ENCODE peak calls at places on chromosomes 2 and 18, in eight cellular contexts. A, Z, Y, Q, X, W, R and V are unnamed samples.

GRCh38 chr18:76977681-76978234 is 154.8 kb downstream of the MBP start:
- DNase-seq in A (no peak), Z (no peak), Y (no peak), Q (no peak), X (no peak), W (no peak), R (no peak), V (no peak)

GRCh38 chr2:208352644-208353567 is 53.7 kb upstream of the PTH2R start:
- DNase-seq in A (no peak), Z (no peak), Y (no peak), Q (no peak), X (no peak), W (no peak), R (no peak), V (no peak)

GRCh38 chr2:29420484-29420883 is 305.3 kb downstream of the CLIP4 start:
- DNase-seq in A (no peak), Z (no peak), Y (no peak), Q (no peak), X (no peak), W (no peak), R (no peak), V (no peak)

GRCh38 chr18:72799106-72799505 is 68.7 kb downstream of the NETO1 start:
- DNase-seq in A (no peak), Z (no peak), Y (no peak), Q (peak), X (peak), W (no peak), R (no peak), V (no peak)

GRCh38 chr2:152925540-152926448 is 207.4 kb downstream of the ARL6IP6 start:
- DNase-seq in A (peak), Z (peak), Y (no peak), Q (peak), X (peak), W (peak), R (peak), V (peak)

GRCh38 chr2:216568563-216568962 is 64.7 kb upstream of the IGFBP2 start:
- DNase-seq in A (no peak), Z (no peak), Y (no peak), Q (no peak), X (no peak), W (no peak), R (no peak), V (no peak)

GRCh38 chr18:5068856-5069255 is 128.2 kb downstream of the AKAIN1 start:
- DNase-seq in A (no peak), Z (no peak), Y (no peak), Q (no peak), X (no peak), W (no peak), R (no peak), V (no peak)

GRCh38 chr2:17879137-17879912 is 858 bp downstream of the KCNS3 start:
- DNase-seq in A (peak), Z (peak), Y (peak), Q (peak), X (peak), W (no peak), R (peak), V (peak)

GRCh38 chr18:79200546-79201268 is 131.5 kb downstream of the ATP9B start:
- DNase-seq in A (peak), Z (peak), Y (peak), Q (no peak), X (peak), W (no peak), R (peak), V (no peak)

GRCh38 chr2:208509586-208509985 is 103.0 kb downstream of the PTH2R start:
- DNase-seq in A (no peak), Z (no peak), Y (no peak), Q (no peak), X (no peak), W (no peak), R (no peak), V (no peak)

GRCh38 chr2:101638817-101639605 is 58.5 kb upstream of the MAP4K4 start:
- DNase-seq in A (no peak), Z (no peak), Y (no peak), Q (no peak), X (no peak), W (no peak), R (no peak), V (no peak)

GRCh38 chr2:164903944-164904343 is 51.4 kb downstream of the SLC38A11 start:
- DNase-seq in A (no peak), Z (peak), Y (no peak), Q (no peak), X (no peak), W (no peak), R (peak), V (no peak)

GRCh38 chr2:198113316-198113715 is 308.9 kb downstream of the PLCL1 start:
- DNase-seq in A (no peak), Z (no peak), Y (no peak), Q (no peak), X (no peak), W (no peak), R (no peak), V (no peak)
- H3K9ac ChIP-seq in A (no peak), Z (no peak), Y (no peak), Q (no peak), X (no peak), W (no peak), R (no peak), V (no peak)

GRCh38 chr2:217834744-217835513 is 167.9 kb downstream of the TNS1 start:
- DNase-seq in A (no peak), Z (no peak), Y (no peak), Q (no peak), X (no peak), W (no peak), R (no peak), V (no peak)

GRCh38 chr2:217833439-217833838 is 169.4 kb downstream of the TNS1 start:
- DNase-seq in A (no peak), Z (no peak), Y (peak), Q (no peak), X (no peak), W (no peak), R (no peak), V (no peak)

GRCh38 chr2:217832987-217833386 is 169.8 kb downstream of the TNS1 start:
- DNase-seq in A (no peak), Z (no peak), Y (peak), Q (no peak), X (no peak), W (no peak), R (no peak), V (no peak)

GRCh38 chr2:217832115-217832514 is 170.7 kb downstream of the TNS1 start:
- DNase-seq in A (no peak), Z (no peak), Y (peak), Q (no peak), X (no peak), W (no peak), R (no peak), V (no peak)

DNA sequence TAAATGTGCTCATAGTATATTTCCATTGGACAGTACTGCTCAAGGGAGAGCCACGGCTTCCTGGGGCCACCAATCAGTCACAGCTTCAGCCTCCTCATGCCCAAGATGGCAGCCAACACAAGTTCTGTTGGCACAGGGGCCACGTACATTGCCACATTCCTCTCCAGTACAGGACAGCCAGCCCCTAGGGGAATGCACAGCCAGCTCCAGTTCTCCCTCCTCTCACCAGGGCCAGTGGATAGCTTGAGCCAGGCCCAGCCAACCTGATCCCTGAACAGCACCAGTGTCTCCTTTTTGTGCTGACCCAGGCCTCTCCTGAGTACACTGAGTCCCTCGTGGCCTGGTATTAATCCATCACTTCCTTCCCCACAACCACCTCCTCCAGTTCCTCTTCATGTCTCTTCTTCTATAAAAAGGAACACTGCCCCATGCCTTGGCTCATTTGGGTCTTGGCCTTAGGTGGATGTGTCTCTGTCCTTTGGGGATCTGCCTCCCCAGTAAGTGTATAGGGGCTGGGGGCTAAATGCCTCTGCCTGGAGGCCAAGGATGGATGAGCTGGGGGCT is 168.7 kb downstream of the TNS1 start:
- DNase-seq in A (no peak), Z (no peak), Y (peak), Q (no peak), X (no peak), W (no peak), R (no peak), V (no peak)
- H3K9ac ChIP-seq in A (no peak), Z (no peak), Y (no peak), Q (no peak), X (no peak), W (no peak), R (no peak), V (no peak)

DNA sequence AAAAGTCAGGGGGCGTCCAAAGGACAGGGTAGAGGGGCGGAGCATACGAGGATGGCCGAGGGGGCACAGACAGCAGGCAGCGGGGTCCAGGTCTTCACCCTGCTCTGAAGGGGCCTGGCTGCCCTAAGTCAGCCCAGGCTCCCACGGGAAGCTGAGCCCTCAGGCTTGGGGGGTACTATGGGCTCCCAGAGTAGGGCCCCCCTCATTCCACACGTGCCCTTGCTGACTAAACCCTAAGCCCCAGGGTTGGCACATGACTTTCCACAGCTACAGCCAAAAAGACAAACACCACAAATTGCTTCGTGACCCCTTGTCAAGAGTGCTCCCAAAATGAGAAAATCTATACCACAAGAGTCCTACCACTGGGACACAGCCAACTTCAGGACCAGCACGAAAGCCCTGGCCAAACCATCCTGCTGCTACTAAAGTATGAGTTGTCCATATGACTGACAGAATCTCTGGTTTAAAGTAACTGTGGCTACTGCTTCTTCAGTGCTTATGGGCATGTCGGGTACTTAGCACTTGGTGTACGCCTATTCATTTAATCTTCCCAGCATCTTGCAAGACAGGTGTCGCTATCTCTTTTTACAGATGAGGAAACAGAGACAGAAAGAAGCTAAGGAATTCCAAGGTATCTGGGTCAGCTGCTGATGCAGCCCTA is 203.6 kb upstream of the ID2 start:
- DNase-seq in A (no peak), Z (no peak), Y (no peak), Q (no peak), X (no peak), W (no peak), R (no peak), V (no peak)
- H3K9ac ChIP-seq in A (no peak), Z (no peak), Y (no peak), Q (no peak), X (no peak), W (peak), R (no peak), V (no peak)

GRCh38 chr18:70985948-70986347 is 697.1 kb downstream of the SOCS6 start:
- DNase-seq in A (no peak), Z (no peak), Y (no peak), Q (no peak), X (no peak), W (no peak), R (no peak), V (no peak)
- H3K9ac ChIP-seq in A (no peak), Z (no peak), Y (no peak), Q (no peak), X (no peak), W (no peak), R (no peak), V (no peak)

DNA sequence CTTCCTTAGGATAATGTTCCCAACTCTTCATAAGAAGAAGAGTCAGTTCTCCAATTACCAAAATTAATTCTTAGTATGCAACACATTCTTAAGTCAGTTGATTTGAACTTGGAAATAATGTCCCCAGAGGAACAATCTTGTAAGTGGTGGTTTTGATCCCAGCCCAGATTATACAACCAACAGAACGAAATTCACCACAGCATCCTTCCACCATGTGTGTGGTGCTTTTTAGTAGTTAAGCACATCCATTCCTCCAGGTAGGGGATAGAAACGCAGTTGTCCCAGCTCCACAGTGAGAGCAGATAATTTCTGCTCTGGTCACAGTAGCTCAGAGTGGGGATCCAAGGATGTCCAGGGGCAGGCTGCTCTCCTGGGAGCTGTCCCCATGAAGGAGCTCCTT is 161.7 kb upstream of the SLC39A10 start:
- DNase-seq in A (no peak), Z (no peak), Y (no peak), Q (no peak), X (no peak), W (no peak), R (no peak), V (no peak)
- H3K9ac ChIP-seq in A (no peak), Z (no peak), Y (no peak), Q (no peak), X (no peak), W (no peak), R (no peak), V (no peak)

DNA sequence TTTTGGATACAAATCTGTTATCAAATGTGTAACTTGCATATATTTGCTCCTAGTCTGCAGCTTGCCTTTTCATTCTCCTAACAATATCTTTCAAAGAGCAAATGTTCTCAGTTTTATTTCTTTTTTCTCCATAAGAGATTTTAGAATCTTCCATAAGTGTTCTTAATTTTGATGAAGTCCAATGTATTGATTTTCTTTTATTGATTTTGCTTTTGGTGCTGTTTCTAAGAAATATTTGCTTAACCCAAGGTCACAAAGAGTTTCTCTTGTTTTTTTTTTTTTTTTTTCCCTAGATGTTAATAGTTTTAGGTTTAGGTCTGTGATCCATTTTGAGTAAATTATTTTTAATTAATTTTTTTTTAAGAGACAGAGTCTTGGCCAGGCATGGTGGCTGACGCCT is 75.8 kb upstream of the SPRED2 start:
- DNase-seq in A (no peak), Z (no peak), Y (no peak), Q (no peak), X (no peak), W (no peak), R (no peak), V (no peak)
- H3K9ac ChIP-seq in A (no peak), Z (no peak), Y (no peak), Q (no peak), X (no peak), W (no peak), R (no peak), V (no peak)

GRCh38 chr2:237124820-237125219 is 39.1 kb downstream of the COPS8 start:
- DNase-seq in A (no peak), Z (no peak), Y (no peak), Q (no peak), X (no peak), W (no peak), R (no peak), V (no peak)

GRCh38 chr2:237118731-237119130 is 33.0 kb downstream of the COPS8 start:
- DNase-seq in A (no peak), Z (no peak), Y (no peak), Q (no peak), X (peak), W (no peak), R (no peak), V (no peak)

GRCh38 chr2:237120956-237121720 is 35.4 kb downstream of the COPS8 start:
- DNase-seq in A (no peak), Z (no peak), Y (no peak), Q (no peak), X (no peak), W (no peak), R (no peak), V (no peak)

GRCh38 chr2:237125967-237126366 is 40.3 kb downstream of the COPS8 start:
- DNase-seq in A (no peak), Z (no peak), Y (no peak), Q (no peak), X (no peak), W (no peak), R (no peak), V (no peak)

DNA sequence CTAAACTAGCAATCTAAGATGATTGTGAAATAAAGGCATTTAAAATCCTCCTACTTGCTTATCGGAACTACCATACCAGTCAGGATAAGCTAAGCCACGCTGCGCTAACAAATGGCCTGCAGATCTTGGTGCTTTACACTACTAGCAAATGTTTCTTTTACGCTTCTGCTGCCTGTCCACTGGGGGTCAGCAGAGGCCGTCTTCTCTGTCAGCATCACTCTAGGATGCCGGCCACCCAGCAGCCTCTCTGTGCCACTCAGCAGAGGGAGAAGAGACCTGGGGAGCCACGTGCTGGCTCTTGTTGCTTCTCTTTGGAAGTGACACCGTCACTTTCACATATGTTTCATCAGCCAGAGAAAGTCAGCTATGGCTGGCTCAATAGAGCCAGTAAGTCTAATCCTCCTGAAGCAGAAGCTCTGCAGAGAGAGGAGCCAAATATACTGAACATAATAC is 36.6 kb downstream of the COPS8 start:
- DNase-seq in A (no peak), Z (peak), Y (peak), Q (peak), X (peak), W (no peak), R (peak), V (peak)
- H3K9ac ChIP-seq in A (no peak), Z (no peak), Y (no peak), Q (peak), X (peak), W (no peak), R (no peak), V (peak)

GRCh38 chr2:42929985-42930581 is 137.7 kb upstream of the HAAO start:
- DNase-seq in A (no peak), Z (no peak), Y (no peak), Q (peak), X (peak), W (no peak), R (no peak), V (no peak)
- H3K9ac ChIP-seq in A (no peak), Z (no peak), Y (no peak), Q (peak), X (peak), W (no peak), R (no peak), V (no peak)